ENCODE peak calls at places on chromosome 2, in nine cellular contexts. One of them, this sample, is unnamed.
A peak's percentile ranks its signal among the peaks of the same experiment; 100 is the strongest.

GRCh38 chr2:218798767-218799504 is 17.0 kb downstream of the CYP27A1 start:
- DNase-seq in astrocyte: peak; percentile 54
- DNase-seq in right lobe of liver: no peak
- DNase-seq in neural progenitor cell: no peak
- DNase-seq in stomach: peak; percentile 60
- DNase-seq in Peyer's patch: no peak
- DNase-seq in ovary: no peak
- DNase-seq in hepatocyte: peak; percentile 28
- DNase-seq in effector memory CD4-positive, alpha-beta T cell: no peak
- DNase-seq in this sample: peak; percentile 41

GRCh38 chr2:181393472-181393871 is 63.7 kb upstream of the ITGA4 start:
- DNase-seq in hepatocyte: no peak
- DNase-seq in ovary: no peak
- DNase-seq in Peyer's patch: no peak
- DNase-seq in neural progenitor cell: no peak
- DNase-seq in astrocyte: peak; percentile 71
- DNase-seq in right lobe of liver: no peak
- DNase-seq in effector memory CD4-positive, alpha-beta T cell: no peak
- DNase-seq in stomach: no peak
- DNase-seq in this sample: peak; percentile 19

GRCh38 chr2:67919490-67919889 is 143.3 kb downstream of the C1D start:
- DNase-seq in astrocyte: no peak
- DNase-seq in Peyer's patch: no peak
- DNase-seq in ovary: no peak
- DNase-seq in neural progenitor cell: no peak
- DNase-seq in right lobe of liver: no peak
- DNase-seq in stomach: no peak
- DNase-seq in hepatocyte: no peak
- DNase-seq in effector memory CD4-positive, alpha-beta T cell: no peak
- DNase-seq in this sample: no peak

GRCh38 chr2:230262246-230262645 is 36.7 kb downstream of the SP140 start:
- DNase-seq in Peyer's patch: no peak
- DNase-seq in hepatocyte: no peak
- DNase-seq in astrocyte: no peak
- DNase-seq in ovary: no peak
- DNase-seq in stomach: no peak
- DNase-seq in effector memory CD4-positive, alpha-beta T cell: no peak
- DNase-seq in neural progenitor cell: no peak
- DNase-seq in right lobe of liver: no peak
- DNase-seq in this sample: peak; percentile 3

GRCh38 chr2:110866496-110866895 is 134.1 kb downstream of the ACOXL start:
- DNase-seq in astrocyte: no peak
- DNase-seq in neural progenitor cell: peak; percentile 31
- DNase-seq in stomach: no peak
- DNase-seq in right lobe of liver: no peak
- DNase-seq in ovary: no peak
- DNase-seq in hepatocyte: no peak
- DNase-seq in effector memory CD4-positive, alpha-beta T cell: no peak
- DNase-seq in Peyer's patch: no peak
- DNase-seq in this sample: no peak

GRCh38 chr2:114421781-114422180 is 20.7 kb upstream of the DPP10 start:
- DNase-seq in neural progenitor cell: no peak
- DNase-seq in ovary: no peak
- DNase-seq in hepatocyte: no peak
- DNase-seq in stomach: no peak
- DNase-seq in effector memory CD4-positive, alpha-beta T cell: no peak
- DNase-seq in Peyer's patch: no peak
- DNase-seq in astrocyte: no peak
- DNase-seq in right lobe of liver: no peak
- DNase-seq in this sample: no peak

GRCh38 chr2:207256476-207257207 is 90.9 kb upstream of the KLF7 start:
- DNase-seq in Peyer's patch: no peak
- DNase-seq in neural progenitor cell: no peak
- DNase-seq in ovary: no peak
- DNase-seq in stomach: no peak
- DNase-seq in effector memory CD4-positive, alpha-beta T cell: no peak
- DNase-seq in right lobe of liver: no peak
- DNase-seq in astrocyte: peak; percentile 80
- DNase-seq in hepatocyte: no peak
- DNase-seq in this sample: no peak

GRCh38 chr2:232528746-232529445 is 2.9 kb downstream of the CHRND start:
- DNase-seq in neural progenitor cell: no peak
- DNase-seq in effector memory CD4-positive, alpha-beta T cell: no peak
- DNase-seq in astrocyte: no peak
- DNase-seq in right lobe of liver: peak; percentile 27
- DNase-seq in Peyer's patch: peak; percentile 37
- DNase-seq in hepatocyte: no peak
- DNase-seq in ovary: no peak
- DNase-seq in stomach: no peak
- DNase-seq in this sample: no peak

GRCh38 chr2:39368376-39368775 is 68.7 kb downstream of the MAP4K3 start:
- DNase-seq in hepatocyte: no peak
- DNase-seq in stomach: no peak
- DNase-seq in Peyer's patch: no peak
- DNase-seq in ovary: no peak
- DNase-seq in right lobe of liver: no peak
- DNase-seq in neural progenitor cell: no peak
- DNase-seq in astrocyte: no peak
- DNase-seq in effector memory CD4-positive, alpha-beta T cell: no peak
- DNase-seq in this sample: no peak

GRCh38 chr2:3349211-3349693 is 28.4 kb downstream of the EIPR1 start:
- DNase-seq in right lobe of liver: no peak
- DNase-seq in neural progenitor cell: no peak
- DNase-seq in ovary: no peak
- DNase-seq in hepatocyte: no peak
- DNase-seq in astrocyte: peak; percentile 53
- DNase-seq in Peyer's patch: no peak
- DNase-seq in effector memory CD4-positive, alpha-beta T cell: no peak
- DNase-seq in stomach: no peak
- DNase-seq in this sample: no peak

GRCh38 chr2:38095655-38095995 is 19.7 kb upstream of the CYP1B1 start:
- DNase-seq in ovary: no peak
- DNase-seq in neural progenitor cell: no peak
- DNase-seq in Peyer's patch: no peak
- DNase-seq in hepatocyte: no peak
- DNase-seq in astrocyte: no peak
- DNase-seq in right lobe of liver: no peak
- DNase-seq in effector memory CD4-positive, alpha-beta T cell: no peak
- DNase-seq in stomach: no peak
- DNase-seq in this sample: no peak

GRCh38 chr2:57180042-57180567 is 866.5 kb upstream of the VRK2 start:
- DNase-seq in Peyer's patch: no peak
- DNase-seq in hepatocyte: no peak
- DNase-seq in neural progenitor cell: no peak
- DNase-seq in effector memory CD4-positive, alpha-beta T cell: no peak
- DNase-seq in stomach: no peak
- DNase-seq in ovary: no peak
- DNase-seq in astrocyte: peak; percentile 56
- DNase-seq in right lobe of liver: no peak
- DNase-seq in this sample: no peak

GRCh38 chr2:39379643-39380524 is 57.2 kb downstream of the MAP4K3 start:
- DNase-seq in right lobe of liver: no peak
- DNase-seq in Peyer's patch: no peak
- DNase-seq in astrocyte: peak; percentile 50
- DNase-seq in hepatocyte: peak; percentile 71
- DNase-seq in ovary: no peak
- DNase-seq in effector memory CD4-positive, alpha-beta T cell: no peak
- DNase-seq in stomach: no peak
- DNase-seq in neural progenitor cell: peak; percentile 43
- DNase-seq in this sample: peak; percentile 70

GRCh38 chr2:36831185-36831584 is 134.7 kb downstream of the VIT start:
- DNase-seq in astrocyte: no peak
- DNase-seq in right lobe of liver: no peak
- DNase-seq in Peyer's patch: no peak
- DNase-seq in effector memory CD4-positive, alpha-beta T cell: no peak
- DNase-seq in stomach: no peak
- DNase-seq in neural progenitor cell: no peak
- DNase-seq in hepatocyte: no peak
- DNase-seq in ovary: no peak
- DNase-seq in this sample: no peak

GRCh38 chr2:66845307-66845706 is 410.4 kb downstream of the MEIS1 start:
- DNase-seq in neural progenitor cell: no peak
- DNase-seq in ovary: no peak
- DNase-seq in stomach: no peak
- DNase-seq in hepatocyte: no peak
- DNase-seq in effector memory CD4-positive, alpha-beta T cell: no peak
- DNase-seq in Peyer's patch: no peak
- DNase-seq in astrocyte: no peak
- DNase-seq in right lobe of liver: no peak
- DNase-seq in this sample: no peak

GRCh38 chr2:71618327-71619113 is 165.2 kb downstream of the DYSF start:
- DNase-seq in hepatocyte: no peak
- DNase-seq in neural progenitor cell: no peak
- DNase-seq in astrocyte: no peak
- DNase-seq in Peyer's patch: peak; percentile 36
- DNase-seq in ovary: no peak
- DNase-seq in stomach: peak; percentile 21
- DNase-seq in effector memory CD4-positive, alpha-beta T cell: no peak
- DNase-seq in right lobe of liver: no peak
- DNase-seq in this sample: no peak

GRCh38 chr2:98458207-98458606 is 13.5 kb downstream of the INPP4A start:
- DNase-seq in astrocyte: no peak
- DNase-seq in effector memory CD4-positive, alpha-beta T cell: no peak
- DNase-seq in Peyer's patch: no peak
- DNase-seq in stomach: no peak
- DNase-seq in right lobe of liver: no peak
- DNase-seq in neural progenitor cell: no peak
- DNase-seq in hepatocyte: no peak
- DNase-seq in ovary: no peak
- DNase-seq in this sample: no peak

DNA sequence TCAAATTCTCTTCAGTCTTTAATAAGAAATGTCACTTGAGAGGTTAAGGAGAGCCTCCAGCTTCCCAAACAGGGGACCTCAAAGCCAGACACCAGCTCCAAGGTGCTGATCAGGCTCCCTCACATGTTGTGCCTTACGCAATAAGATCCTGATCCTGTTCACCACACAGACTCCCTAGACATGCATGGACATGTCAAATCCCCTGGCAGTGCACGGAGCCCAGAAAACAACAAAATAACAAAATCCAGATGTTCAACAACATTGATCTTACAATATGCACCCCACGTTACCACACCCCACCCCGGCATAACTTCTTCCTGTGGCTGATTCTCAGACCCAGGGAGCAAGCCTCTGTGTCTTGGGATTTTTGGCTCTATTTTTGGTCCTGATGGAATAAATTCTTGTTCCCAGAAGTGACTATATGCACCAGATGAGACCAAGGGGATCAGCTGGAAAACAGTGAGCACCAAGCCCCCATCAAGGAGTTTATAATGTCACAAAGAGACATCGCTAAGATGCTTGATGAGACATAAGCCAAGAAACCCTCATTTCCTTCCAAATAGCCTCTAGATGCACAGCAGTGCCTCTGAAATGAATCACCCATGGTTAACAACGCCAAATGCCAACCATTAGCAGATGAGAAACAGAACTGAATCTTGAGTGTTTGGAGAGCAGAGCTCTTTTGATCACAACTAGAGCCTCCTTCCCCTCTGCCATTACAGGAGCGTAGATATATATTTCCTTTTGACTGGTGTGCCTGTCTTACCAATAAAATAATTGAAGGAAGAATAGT is 198.2 kb downstream of the PRKCE start:
- DNase-seq in stomach: no peak
- DNase-seq in right lobe of liver: no peak
- DNase-seq in ovary: no peak
- DNase-seq in hepatocyte: no peak
- DNase-seq in Peyer's patch: no peak
- DNase-seq in effector memory CD4-positive, alpha-beta T cell: no peak
- DNase-seq in astrocyte: peak; percentile 67
- DNase-seq in neural progenitor cell: no peak
- DNase-seq in this sample: no peak
- H3K4me1 ChIP-seq in stomach: peaks cover 4% of the 10 kb centered on the region
- H3K4me1 ChIP-seq in right lobe of liver: no peaks in the 10 kb centered on the region
- H3K4me1 ChIP-seq in ovary: peaks cover 2% of the 10 kb centered on the region
- H3K4me1 ChIP-seq in hepatocyte: peaks cover 10% of the 10 kb centered on the region
- H3K4me1 ChIP-seq in Peyer's patch: no peaks in the 10 kb centered on the region
- H3K4me1 ChIP-seq in effector memory CD4-positive, alpha-beta T cell: no peaks in the 10 kb centered on the region
- H3K4me1 ChIP-seq in astrocyte: peaks cover 11% of the 10 kb centered on the region
- H3K4me1 ChIP-seq in neural progenitor cell: peaks cover 8% of the 10 kb centered on the region
- H3K4me1 ChIP-seq in this sample: peaks cover 2% of the 10 kb centered on the region

GRCh38 chr2:127658641-127659407 is 12.9 kb downstream of the GPR17 start:
- DNase-seq in astrocyte: no peak
- DNase-seq in neural progenitor cell: no peak
- DNase-seq in right lobe of liver: peak; percentile 40
- DNase-seq in stomach: no peak
- DNase-seq in ovary: no peak
- DNase-seq in effector memory CD4-positive, alpha-beta T cell: no peak
- DNase-seq in Peyer's patch: peak; percentile 30
- DNase-seq in hepatocyte: no peak
- DNase-seq in this sample: no peak
- H3K27ac ChIP-seq in astrocyte: no peak overlapping the region
- H3K27ac ChIP-seq in neural progenitor cell: no peak overlapping the region
- H3K27ac ChIP-seq in right lobe of liver: peak overlapping the region; percentile 10
- H3K27ac ChIP-seq in stomach: peak overlapping the region; percentile 68
- H3K27ac ChIP-seq in ovary: no peak overlapping the region
- H3K27ac ChIP-seq in effector memory CD4-positive, alpha-beta T cell: no peak overlapping the region
- H3K27ac ChIP-seq in Peyer's patch: no peak overlapping the region
- H3K27ac ChIP-seq in hepatocyte: no peak overlapping the region
- H3K27ac ChIP-seq in this sample: no peak overlapping the region

DNA sequence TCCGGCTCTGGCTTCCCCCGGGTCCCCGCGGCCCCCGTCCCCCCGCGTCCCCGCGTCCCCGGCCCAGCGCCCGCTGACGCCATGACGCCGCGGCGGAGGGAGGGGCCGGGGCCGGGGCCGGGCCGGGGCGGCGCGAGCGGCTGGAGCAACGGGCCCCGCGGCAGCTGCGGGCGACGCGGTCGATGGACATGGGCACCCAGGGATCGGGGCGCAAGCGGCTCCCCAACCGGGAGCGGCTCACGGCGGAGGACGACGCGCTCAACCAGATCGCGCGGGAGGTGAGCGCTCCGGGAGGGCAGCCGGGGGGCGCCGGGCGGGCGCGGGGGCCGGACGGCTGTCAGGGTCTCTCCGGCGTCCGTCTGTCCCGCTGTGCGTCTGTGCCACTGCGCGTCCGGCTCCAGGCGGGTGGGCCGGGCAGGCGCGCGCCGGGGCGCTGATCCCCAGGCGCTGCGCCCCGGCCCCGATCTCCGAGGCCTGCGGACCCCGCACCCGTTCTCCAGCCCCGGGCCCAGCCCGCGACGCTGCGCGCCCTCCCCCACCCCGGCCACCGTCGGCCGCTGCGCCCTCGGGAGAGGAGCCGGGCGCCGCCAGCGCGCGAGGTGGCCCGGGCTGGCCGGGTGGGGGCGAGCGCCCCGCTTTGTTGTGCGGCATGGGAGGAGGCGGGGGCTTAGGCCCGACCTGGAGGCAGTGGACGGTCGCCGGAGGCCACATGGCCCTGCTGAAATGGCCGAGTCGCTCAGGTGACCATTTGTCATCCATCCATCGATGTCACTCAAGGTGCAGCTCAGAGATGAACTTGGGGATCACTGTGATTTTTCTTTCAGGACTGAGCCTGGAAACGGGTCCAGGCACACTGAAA is at the start of gene LRRFIP1:
- DNase-seq in neural progenitor cell: peak; percentile 76
- DNase-seq in stomach: peak; percentile 49
- DNase-seq in Peyer's patch: no peak
- DNase-seq in astrocyte: no peak
- DNase-seq in right lobe of liver: no peak
- DNase-seq in effector memory CD4-positive, alpha-beta T cell: no peak
- DNase-seq in hepatocyte: peak; percentile 66
- DNase-seq in ovary: peak; percentile 44
- DNase-seq in this sample: no peak
- H3K4me3 ChIP-seq in neural progenitor cell: peak within 1 kb of the TSS; percentile 67
- H3K4me3 ChIP-seq in stomach: peak within 1 kb of the TSS; percentile 76
- H3K4me3 ChIP-seq in Peyer's patch: peak within 1 kb of the TSS; percentile 40
- H3K4me3 ChIP-seq in astrocyte: peak within 1 kb of the TSS; percentile 91
- H3K4me3 ChIP-seq in right lobe of liver: peak within 1 kb of the TSS; percentile 43
- H3K4me3 ChIP-seq in effector memory CD4-positive, alpha-beta T cell: peak within 1 kb of the TSS; percentile 38
- H3K4me3 ChIP-seq in hepatocyte: peak within 1 kb of the TSS; percentile 82
- H3K4me3 ChIP-seq in ovary: peak within 1 kb of the TSS; percentile 87
- H3K4me3 ChIP-seq in this sample: peak within 1 kb of the TSS; percentile 50

GRCh38 chr2:215911686-215912085 is 101.7 kb downstream of the MREG start:
- DNase-seq in neural progenitor cell: no peak
- DNase-seq in hepatocyte: no peak
- DNase-seq in astrocyte: no peak
- DNase-seq in right lobe of liver: no peak
- DNase-seq in ovary: no peak
- DNase-seq in Peyer's patch: no peak
- DNase-seq in effector memory CD4-positive, alpha-beta T cell: no peak
- DNase-seq in stomach: no peak
- DNase-seq in this sample: no peak
- H3K4me1 ChIP-seq in neural progenitor cell: no peaks in the 10 kb centered on the region
- H3K4me1 ChIP-seq in hepatocyte: no peaks in the 10 kb centered on the region
- H3K4me1 ChIP-seq in astrocyte: no peaks in the 10 kb centered on the region
- H3K4me1 ChIP-seq in right lobe of liver: no peaks in the 10 kb centered on the region
- H3K4me1 ChIP-seq in ovary: no peaks in the 10 kb centered on the region
- H3K4me1 ChIP-seq in Peyer's patch: no peaks in the 10 kb centered on the region
- H3K4me1 ChIP-seq in effector memory CD4-positive, alpha-beta T cell: no peaks in the 10 kb centered on the region
- H3K4me1 ChIP-seq in stomach: no peaks in the 10 kb centered on the region
- H3K4me1 ChIP-seq in this sample: no peaks in the 10 kb centered on the region

This sample was measured in small intestine.